ENCODE peak calls at places on chromosomes 12 and 14, in eight cellular contexts. S is stomach, L is breast epithelium, H is sigmoid colon, R is HepG2, E is SK-N-SH, T is esophagus muscularis mucosa, J is transverse colon. D is an unnamed sample.

GRCh38 chr12:47848853-47849252 is 29.1 kb upstream of the HDAC7 start:
- DNase-seq in S (no peak), L (no peak), H (no peak), R (no peak), E (no peak), T (no peak), J (no peak), D (no peak)

GRCh38 chr12:110785240-110785639 is 42.5 kb upstream of the PPP1CC start:
- DNase-seq in S (no peak), L (no peak), H (no peak), R (no peak), E (no peak), T (no peak), J (no peak), D (no peak)

GRCh38 chr12:39764944-39765560 is 145.4 kb upstream of the ABCD2 start:
- DNase-seq in S (no peak), L (no peak), H (no peak), R (peak), E (peak), T (no peak), J (no peak), D (no peak)

GRCh38 chr12:122785503-122785902 is 11.1 kb downstream of the CCDC62 start:
- DNase-seq in S (no peak), L (no peak), H (no peak), R (no peak), E (no peak), T (no peak), J (no peak), D (no peak)

GRCh38 chr14:51147183-51147582 is 52.3 kb upstream of the TRIM9 start:
- DNase-seq in S (no peak), L (no peak), H (no peak), R (peak), E (no peak), T (no peak), J (no peak), D (no peak)

GRCh38 chr12:8057839-8058238 is 8.3 kb downstream of the C3AR1 start:
- DNase-seq in S (no peak), L (no peak), H (no peak), R (no peak), E (no peak), T (no peak), J (no peak), D (no peak)

GRCh38 chr12:82144505-82144904 is 213.7 kb downstream of the CCDC59 start:
- DNase-seq in S (no peak), L (no peak), H (no peak), R (no peak), E (no peak), T (no peak), J (no peak), D (no peak)

GRCh38 chr12:109736552-109737108 is 23.0 kb downstream of the FAM222A start:
- DNase-seq in S (peak), L (peak), H (peak), R (peak), E (peak), T (no peak), J (no peak), D (no peak)

GRCh38 chr12:20367731-20368652 is at the start of gene PDE3A:
- DNase-seq in S (no peak), L (no peak), H (peak), R (no peak), E (peak), T (no peak), J (peak), D (peak)

GRCh38 chr14:94612174-94612573 is at the start of gene SERPINA3:
- DNase-seq in S (no peak), L (no peak), H (peak), R (peak), E (no peak), T (no peak), J (no peak), D (no peak)

GRCh38 chr12:449203-449602 is 10.5 kb upstream of the B4GALNT3 start:
- DNase-seq in S (no peak), L (no peak), H (no peak), R (no peak), E (no peak), T (no peak), J (no peak), D (no peak)

GRCh38 chr12:54419088-54419887 is at the start of gene ITGA5:
- DNase-seq in S (peak), L (peak), H (peak), R (no peak), E (peak), T (peak), J (peak), D (peak)

GRCh38 chr14:64178814-64179213 is 115.4 kb downstream of the ESR2 start:
- DNase-seq in S (no peak), L (no peak), H (no peak), R (no peak), E (no peak), T (no peak), J (no peak), D (no peak)

GRCh38 chr12:132672678-132673077 is 14.5 kb downstream of the POLE start:
- DNase-seq in S (no peak), L (no peak), H (peak), R (no peak), E (no peak), T (no peak), J (no peak), D (no peak)

GRCh38 chr12:132673288-132674179 is 13.6 kb downstream of the POLE start:
- DNase-seq in S (no peak), L (no peak), H (peak), R (no peak), E (no peak), T (no peak), J (no peak), D (no peak)

GRCh38 chr12:132669166-132669879 is 17.8 kb downstream of the POLE start:
- DNase-seq in S (no peak), L (no peak), H (peak), R (no peak), E (no peak), T (no peak), J (no peak), D (no peak)

GRCh38 chr12:132674561-132674960 is 12.6 kb downstream of the POLE start:
- DNase-seq in S (no peak), L (no peak), H (no peak), R (no peak), E (no peak), T (no peak), J (no peak), D (no peak)

GRCh38 chr12:132672116-132672515 is 15.0 kb downstream of the POLE start:
- DNase-seq in S (no peak), L (no peak), H (peak), R (no peak), E (no peak), T (no peak), J (no peak), D (no peak)
- TF ChIP-seq CTCF in S (no peak), L (no peak), H (no peak), R (no peak), E (no peak), T (no peak), J (no peak), D (no peak)

GRCh38 chr12:1798734-1799067 is 21.7 kb upstream of the LRTM2 start:
- DNase-seq in S (no peak), L (no peak), H (no peak), R (no peak), E (peak), T (no peak), J (no peak), D (no peak)

GRCh38 chr12:1795785-1796514 is 24.4 kb upstream of the LRTM2 start:
- DNase-seq in S (peak), L (peak), H (peak), R (peak), E (peak), T (peak), J (peak), D (peak)

GRCh38 chr12:1797991-1798733 is 22.2 kb upstream of the LRTM2 start:
- DNase-seq in S (no peak), L (no peak), H (peak), R (no peak), E (peak), T (no peak), J (no peak), D (no peak)

GRCh38 chr12:1796515-1797010 is 23.8 kb upstream of the LRTM2 start:
- DNase-seq in S (peak), L (no peak), H (no peak), R (no peak), E (no peak), T (no peak), J (peak), D (no peak)

DNA sequence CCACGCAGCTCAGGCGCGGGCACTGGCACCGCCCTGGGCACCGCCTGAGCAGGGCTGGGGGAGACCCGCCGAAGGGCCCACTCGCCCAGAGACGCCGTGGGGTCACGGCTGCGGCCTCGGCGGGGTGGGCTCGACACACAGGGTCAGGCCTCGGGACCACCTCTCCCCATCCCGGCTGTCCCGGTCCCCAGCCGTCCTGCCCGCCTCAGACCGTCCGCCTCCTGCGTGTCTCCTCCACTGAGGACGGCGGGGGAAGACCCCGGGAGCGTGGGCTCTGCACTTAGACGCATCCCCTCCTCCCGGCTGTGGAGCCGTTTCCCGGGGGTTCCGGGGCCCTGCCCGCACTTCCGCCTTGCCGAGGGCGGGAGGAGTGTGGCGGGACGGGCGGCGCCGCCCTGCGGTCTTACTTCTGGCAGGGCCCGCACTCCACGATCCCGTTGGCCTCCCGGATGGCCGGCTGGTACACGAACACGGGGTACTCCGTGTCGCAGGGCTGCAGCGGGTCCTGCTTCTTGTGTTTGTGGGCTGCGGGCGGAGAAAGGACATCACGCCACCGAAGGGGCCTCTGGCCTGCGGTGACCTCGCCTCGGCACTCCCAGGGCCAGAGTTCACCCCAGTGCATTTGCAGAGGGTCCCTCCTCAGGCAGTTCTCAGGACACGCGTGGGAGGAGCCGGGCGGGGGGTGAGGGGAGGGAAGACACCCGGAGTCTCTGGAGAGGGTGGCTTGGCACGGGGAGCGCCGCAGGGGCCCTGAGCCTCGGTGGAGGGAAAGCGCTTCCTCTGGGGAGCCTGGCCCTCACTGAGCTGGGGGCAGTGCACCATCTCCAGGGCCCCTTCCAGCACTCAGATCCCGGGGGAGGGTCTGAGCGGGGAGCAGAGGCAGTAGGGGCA is 23.1 kb upstream of the LRTM2 start:
- DNase-seq in S (peak), L (no peak), H (peak), R (no peak), E (peak), T (no peak), J (peak), D (no peak)
- TF ChIP-seq POLR2AphosphoS5 in S (peak), L (peak), H (no peak), R (no peak), E (no peak), T (peak), J (peak), D (no peak)

GRCh38 chr12:14418526-14418925 is 53.0 kb downstream of the ATF7IP start:
- DNase-seq in S (no peak), L (no peak), H (no peak), R (no peak), E (peak), T (no peak), J (no peak), D (no peak)
- TF ChIP-seq CTCF in S (no peak), L (peak), H (no peak), R (no peak), E (peak), T (peak), J (peak), D (peak)

DNA sequence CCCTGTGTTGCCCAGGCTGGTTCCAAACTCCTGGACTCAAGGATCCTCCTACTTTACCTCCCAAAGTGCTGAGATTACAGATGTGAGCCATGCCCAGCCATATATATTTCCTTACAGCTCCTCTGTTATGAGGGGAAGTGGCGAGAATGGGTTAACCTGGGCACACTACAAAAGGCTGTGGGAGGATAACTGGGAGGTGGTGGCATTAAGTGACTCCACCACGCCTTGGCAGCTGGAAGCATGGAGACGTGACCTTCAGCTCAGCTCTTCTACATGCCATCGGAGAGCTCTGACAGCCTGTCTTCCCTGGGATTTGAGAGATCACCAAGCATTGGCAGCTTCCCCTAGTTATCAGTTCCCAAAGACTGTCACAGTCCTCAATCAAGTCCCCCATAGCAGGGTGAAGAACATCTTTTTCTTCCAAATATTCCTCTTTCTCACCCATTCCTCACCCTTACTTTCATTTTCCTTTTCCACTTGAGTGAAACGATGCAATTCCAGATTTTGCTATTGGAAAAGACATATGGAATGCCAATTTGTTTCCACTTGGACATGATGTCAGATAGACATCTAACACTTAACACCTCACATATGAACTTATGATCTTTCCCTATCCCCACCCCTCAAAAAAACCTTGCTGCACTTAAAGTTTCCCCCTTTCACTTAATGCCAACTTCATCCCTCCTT is 48.5 kb downstream of the PHLDA1 start:
- DNase-seq in S (no peak), L (no peak), H (no peak), R (no peak), E (no peak), T (no peak), J (no peak), D (no peak)
- TF ChIP-seq POLR2AphosphoS5 in S (no peak), L (no peak), H (no peak), R (no peak), E (no peak), T (no peak), J (no peak), D (no peak)

DNA sequence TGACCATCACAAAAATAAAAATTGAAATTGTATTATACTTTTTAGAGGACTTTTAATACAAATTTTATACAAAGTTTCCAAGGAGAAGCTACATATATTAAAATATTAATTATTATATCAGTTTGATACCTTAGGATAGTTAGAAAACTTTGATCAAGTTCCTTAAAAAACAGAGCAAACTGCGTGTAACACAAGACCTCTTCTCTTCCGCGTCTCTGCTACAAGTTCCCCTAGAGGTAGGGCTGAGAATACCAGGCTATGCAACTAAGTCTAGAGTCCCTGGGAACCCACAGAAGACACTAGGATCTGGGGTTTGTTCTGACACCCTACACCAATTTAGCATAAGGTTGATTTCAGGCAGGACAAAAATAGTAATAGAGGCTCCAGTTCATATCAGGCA is 319.0 kb downstream of the FOXG1 start:
- DNase-seq in S (no peak), L (no peak), H (no peak), R (peak), E (peak), T (no peak), J (no peak), D (no peak)
- TF ChIP-seq CTCF in S (no peak), L (no peak), H (no peak), R (peak), E (peak), T (no peak), J (no peak), D (no peak)

GRCh38 chr12:106358410-106359241 is 1.1 kb downstream of the POLR3B start:
- DNase-seq in S (peak), L (no peak), H (no peak), R (peak), E (peak), T (no peak), J (peak), D (peak)
- TF ChIP-seq POLR2AphosphoS5 in S (peak), L (no peak), H (no peak), R (no peak), E (no peak), T (no peak), J (no peak), D (no peak)

GRCh38 chr12:92627511-92627910 is 75.3 kb upstream of the PLEKHG7 start:
- DNase-seq in S (no peak), L (no peak), H (no peak), R (no peak), E (no peak), T (no peak), J (no peak), D (no peak)
- TF ChIP-seq CTCF in S (no peak), L (no peak), H (no peak), R (no peak), E (no peak), T (no peak), J (no peak), D (no peak)

GRCh38 chr14:24092110-24092959 is 1.8 kb upstream of the PCK2 start:
- DNase-seq in S (peak), L (no peak), H (no peak), R (no peak), E (no peak), T (no peak), J (peak), D (no peak)

GRCh38 chr14:24095196-24096068 is 1.3 kb downstream of the PCK2 start:
- DNase-seq in S (no peak), L (no peak), H (no peak), R (peak), E (peak), T (no peak), J (peak), D (no peak)

GRCh38 chr14:24094839-24095195 is 706 bp downstream of the PCK2 start:
- DNase-seq in S (no peak), L (no peak), H (no peak), R (no peak), E (no peak), T (no peak), J (no peak), D (no peak)

GRCh38 chr14:24092960-24093900 is 881 bp upstream of the PCK2 start:
- DNase-seq in S (no peak), L (no peak), H (peak), R (no peak), E (no peak), T (no peak), J (peak), D (no peak)

DNA sequence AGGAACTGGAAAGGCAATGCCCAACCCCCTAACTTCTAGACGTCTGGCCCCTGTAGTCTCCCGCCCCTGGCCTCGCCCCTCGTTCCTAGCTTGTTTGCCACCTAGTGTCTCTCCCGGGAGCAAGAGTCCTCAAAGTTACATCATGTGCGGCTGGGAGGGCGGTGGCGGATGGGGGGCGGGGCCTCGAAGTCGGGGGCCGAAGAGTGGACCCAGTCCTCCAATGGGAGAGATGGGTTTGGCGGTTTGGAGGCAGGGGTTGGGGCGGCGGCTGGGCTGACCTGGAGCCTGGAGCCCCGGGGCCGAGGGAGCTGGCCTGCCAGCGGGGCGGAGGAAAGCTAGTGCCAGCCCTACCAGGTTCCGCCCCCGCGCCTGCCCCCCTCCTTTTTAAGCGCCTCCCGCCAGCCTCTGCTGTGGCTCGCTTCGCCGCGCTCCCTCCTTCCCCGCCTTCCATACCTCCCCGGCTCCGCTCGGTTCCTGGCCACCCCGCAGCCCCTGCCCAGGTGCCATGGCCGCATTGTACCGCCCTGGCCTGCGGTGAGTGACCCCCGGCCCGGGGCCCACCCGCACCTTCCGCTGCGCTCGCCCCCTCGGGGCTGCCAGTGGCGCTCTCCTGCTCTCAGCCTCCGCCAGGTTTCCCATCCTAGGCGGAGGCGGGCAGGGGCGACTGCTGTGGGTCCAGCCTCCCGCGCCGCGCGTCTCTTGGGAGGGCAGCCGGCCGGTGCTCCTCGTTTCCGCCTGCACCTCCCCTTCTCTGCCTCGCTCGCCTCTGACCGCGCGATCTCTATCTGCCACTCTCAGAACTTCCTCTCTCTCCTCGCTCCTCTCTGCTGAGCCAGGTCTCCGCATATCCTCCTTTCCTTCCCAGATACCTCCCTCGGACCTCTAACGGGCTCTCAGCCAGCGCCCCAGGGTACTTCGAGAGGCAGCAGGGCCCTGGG is at the start of gene PCK2:
- DNase-seq in S (peak), L (peak), H (peak), R (peak), E (peak), T (peak), J (peak), D (peak)
- TF ChIP-seq POLR2AphosphoS5 in S (peak), L (peak), H (peak), R (peak), E (peak), T (peak), J (peak), D (peak)

GRCh38 chr12:70692681-70693288 is 55.6 kb upstream of the PTPRB start:
- DNase-seq in S (no peak), L (no peak), H (no peak), R (no peak), E (peak), T (no peak), J (no peak), D (no peak)
- TF ChIP-seq CTCF in S (no peak), L (no peak), H (no peak), R (no peak), E (peak), T (peak), J (peak), D (no peak)

D was measured in prostate gland.